ENCODE peak calls at places on chromosome X, in five cellular contexts. Y, V, D, N and W are unnamed samples.

GRCh38 chrX:23578079-23578478 is 89.2 kb upstream of the PRDX4 start:
- DNase-seq in Y (no peak), V (no peak), D (no peak), N (no peak), W (no peak)

GRCh38 chrX:31236231-31236630 is 164.4 kb upstream of the FTHL17 start:
- DNase-seq in Y (no peak), V (no peak), D (no peak), N (no peak), W (no peak)

GRCh38 chrX:47562615-47563243 is 1.7 kb downstream of the ARAF start:
- DNase-seq in Y (peak), V (peak), D (no peak), N (no peak), W (no peak)

GRCh38 chrX:13077168-13077567 is 32.7 kb upstream of the FAM9C start:
- DNase-seq in Y (no peak), V (no peak), D (no peak), N (peak), W (no peak)

GRCh38 chrX:12702509-12703091 is 88.6 kb upstream of the PRPS2 start:
- DNase-seq in Y (peak), V (peak), D (no peak), N (no peak), W (no peak)

GRCh38 chrX:105307762-105308161 is 87.3 kb upstream of the TEX13A start:
- DNase-seq in Y (no peak), V (no peak), D (no peak), N (no peak), W (no peak)

GRCh38 chrX:74906427-74906826 is 18.8 kb downstream of the NEXMIF start:
- DNase-seq in Y (no peak), V (no peak), D (no peak), N (no peak), W (no peak)

GRCh38 chrX:10007604-10008003 is 40.4 kb downstream of the CLDN34 start:
- DNase-seq in Y (no peak), V (no peak), D (no peak), N (no peak), W (no peak)

GRCh38 chrX:124023838-124024238 is 62.3 kb downstream of the STAG2 start:
- DNase-seq in Y (no peak), V (no peak), D (no peak), N (no peak), W (no peak)

GRCh38 chrX:70907900-70908299 is 611 bp downstream of the TEX11 start:
- DNase-seq in Y (no peak), V (peak), D (no peak), N (no peak), W (no peak)

GRCh38 chrX:140701480-140701879 is 8.1 kb upstream of the LINC00632 start:
- DNase-seq in Y (peak), V (peak), D (no peak), N (no peak), W (peak)

GRCh38 chrX:13893826-13894225 is 76.9 kb upstream of the GPM6B start:
- DNase-seq in Y (no peak), V (no peak), D (no peak), N (no peak), W (no peak)

GRCh38 chrX:19746919-19747671 is 140.3 kb downstream of the SH3KBP1 start:
- DNase-seq in Y (no peak), V (peak), D (no peak), N (no peak), W (peak)
- H3K27ac ChIP-seq in Y (no peak), V (no peak), D (peak), N (peak), W (peak)

GRCh38 chrX:34379891-34380290 is 247.8 kb upstream of the FAM47A start:
- DNase-seq in Y (no peak), V (no peak), D (no peak), N (no peak), W (no peak)

GRCh38 chrX:34377645-34378044 is 245.5 kb upstream of the FAM47A start:
- DNase-seq in Y (no peak), V (no peak), D (no peak), N (no peak), W (no peak)

GRCh38 chrX:34381241-34381640 is 249.1 kb upstream of the FAM47A start:
- DNase-seq in Y (no peak), V (no peak), D (no peak), N (no peak), W (no peak)

GRCh38 chrX:34382416-34382815 is 250.3 kb upstream of the FAM47A start:
- DNase-seq in Y (no peak), V (no peak), D (no peak), N (no peak), W (no peak)
- H3K27ac ChIP-seq in Y (no peak), V (no peak), D (no peak), N (no peak), W (no peak)

GRCh38 chrX:110182362-110182761 is 135.5 kb downstream of the AMMECR1 start:
- DNase-seq in Y (no peak), V (no peak), D (no peak), N (no peak), W (no peak)
- H3K27ac ChIP-seq in Y (no peak), V (no peak), D (no peak), N (no peak), W (no peak)

GRCh38 chrX:132837126-132837525 is 121.3 kb downstream of the HS6ST2 start:
- DNase-seq in Y (no peak), V (no peak), D (no peak), N (no peak), W (no peak)
- H3K27ac ChIP-seq in Y (no peak), V (no peak), D (no peak), N (no peak), W (no peak)

DNA sequence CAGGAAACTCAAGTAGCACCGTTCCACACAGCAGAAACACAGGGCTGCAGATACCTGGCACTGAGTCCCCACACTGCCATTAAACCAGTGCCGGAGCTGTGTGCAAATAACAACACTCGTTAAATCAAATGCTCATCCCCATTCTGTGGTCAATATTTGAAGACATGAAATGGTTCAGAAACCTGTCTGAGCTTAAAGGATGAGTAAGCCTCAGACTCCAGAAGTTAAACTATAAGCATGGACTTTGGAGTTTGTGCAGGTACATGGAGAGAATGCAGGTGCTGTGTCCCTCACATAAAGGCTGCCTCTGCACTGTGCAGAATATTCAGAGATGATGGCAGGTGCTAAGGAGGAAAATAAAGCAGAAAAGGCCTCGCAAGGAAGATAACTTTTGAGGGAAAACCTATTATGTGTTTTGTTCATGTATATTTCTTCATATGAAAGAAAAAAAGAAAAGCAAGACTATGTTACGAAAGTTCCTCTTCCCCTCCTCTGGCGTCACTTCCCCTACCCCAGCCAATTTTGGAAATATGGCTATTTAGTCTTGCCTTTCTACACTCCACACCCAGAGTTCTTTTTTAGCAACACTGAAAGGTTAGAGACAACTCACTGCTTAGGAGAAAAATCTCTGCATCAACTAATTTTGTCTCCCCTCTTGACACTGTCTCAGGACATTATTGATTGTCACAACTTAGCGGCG is 4.6 kb downstream of the MPP1 start:
- DNase-seq in Y (no peak), V (no peak), D (no peak), N (no peak), W (peak)
- H3K27ac ChIP-seq in Y (no peak), V (no peak), D (peak), N (peak), W (peak)

DNA sequence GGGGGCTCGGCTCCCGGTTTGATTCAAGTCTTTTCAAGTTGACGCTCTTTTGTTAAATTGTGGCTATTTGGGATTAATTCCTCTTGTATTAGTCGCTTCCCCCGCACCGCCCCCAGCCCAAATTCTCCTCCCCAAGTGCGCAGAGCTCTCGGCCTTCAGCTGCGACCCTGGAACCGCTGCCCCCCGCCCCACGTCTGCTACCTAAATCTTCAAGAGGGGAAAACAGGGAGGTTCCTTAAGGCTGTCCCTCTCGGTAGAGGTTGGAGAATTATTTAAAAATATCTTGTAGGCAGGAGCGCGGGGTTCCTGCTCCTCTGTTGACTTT is 852 bp upstream of the RPS6KA3 start:
- DNase-seq in Y (no peak), V (no peak), D (no peak), N (no peak), W (no peak)
- H3K27ac ChIP-seq in Y (no peak), V (no peak), D (peak), N (peak), W (peak)

GRCh38 chrX:136143714-136144113 is 3.6 kb upstream of the FHL1 start:
- DNase-seq in Y (no peak), V (no peak), D (no peak), N (no peak), W (no peak)

GRCh38 chrX:136147320-136147901 is at the start of gene FHL1:
- DNase-seq in Y (peak), V (peak), D (peak), N (peak), W (no peak)

GRCh38 chrX:136147966-136148365 is 633 bp downstream of the FHL1 start:
- DNase-seq in Y (no peak), V (peak), D (no peak), N (no peak), W (no peak)

GRCh38 chrX:136146614-136147319 is 566 bp upstream of the FHL1 start:
- DNase-seq in Y (peak), V (peak), D (no peak), N (no peak), W (no peak)

DNA sequence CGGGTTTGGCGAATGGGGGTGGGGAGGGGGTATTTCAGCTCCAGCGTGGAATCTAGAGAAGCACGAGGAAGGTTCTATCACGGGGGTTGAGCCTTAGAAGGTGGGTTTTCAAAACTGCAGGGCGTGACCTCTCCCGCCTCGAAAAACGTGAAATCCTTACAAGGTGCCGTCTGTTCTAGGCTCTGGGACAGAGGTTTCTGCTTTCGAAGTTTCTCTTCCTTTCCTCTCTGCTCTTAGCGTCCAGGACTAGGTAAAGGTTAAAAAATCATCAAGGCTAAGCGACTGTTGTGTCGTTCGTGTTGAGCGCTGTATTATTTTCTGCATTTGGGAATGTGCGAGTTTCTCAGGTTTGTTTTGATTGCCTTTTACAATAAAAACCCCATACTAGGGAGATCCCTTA is 1.1 kb downstream of the FHL1 start:
- DNase-seq in Y (no peak), V (peak), D (no peak), N (no peak), W (no peak)
- H3K27ac ChIP-seq in Y (no peak), V (no peak), D (peak), N (peak), W (peak)

DNA sequence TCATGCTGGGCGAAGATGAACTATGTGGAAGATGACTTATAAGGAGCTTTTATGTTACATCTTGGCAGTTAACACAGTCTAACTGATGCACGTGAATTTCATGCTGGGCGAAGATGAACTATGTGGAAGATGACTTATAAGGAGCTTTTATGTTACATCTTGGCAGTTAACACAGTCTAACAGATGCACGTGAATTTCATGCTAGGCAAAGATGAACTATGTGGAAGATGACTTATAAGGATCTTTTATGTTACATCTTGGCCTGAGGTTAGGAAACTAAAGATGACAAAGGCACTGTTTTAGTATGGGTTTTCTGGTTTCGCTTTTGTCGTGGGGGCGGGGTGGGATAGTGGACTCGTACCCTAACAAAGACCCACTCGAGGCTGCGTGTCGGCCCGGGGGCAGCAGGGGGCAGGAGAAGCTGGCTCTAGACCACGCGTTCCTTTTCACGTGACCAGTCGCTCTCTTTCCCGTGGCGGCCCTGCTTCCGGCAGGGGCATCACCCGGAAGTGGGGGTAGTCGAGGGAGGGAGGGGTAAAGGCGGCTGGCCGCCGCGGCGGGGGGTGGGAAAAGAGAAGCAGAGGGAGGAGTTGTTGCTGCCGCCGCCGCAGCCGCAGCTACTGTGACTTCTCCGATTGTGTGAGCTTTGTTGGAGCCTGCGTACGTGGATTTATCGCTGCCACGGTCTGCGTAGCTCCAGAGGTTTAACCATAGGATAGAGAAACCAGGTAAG is at the start of gene ATP7A:
- DNase-seq in Y (peak), V (peak), D (peak), N (peak), W (peak)
- H3K27ac ChIP-seq in Y (peak), V (no peak), D (peak), N (peak), W (peak)